ENCODE peak calls at places on chromosome 4, in six cellular contexts. M, R, Q, D, G and N are unnamed samples.

GRCh38 chr4:56978750-56979303 is at the start of gene POLR2B:
- DNase-seq in M (peak), R (peak), Q (peak), D (peak), G (peak), N (peak)

GRCh38 chr4:82515705-82516104 is 46.1 kb downstream of the TMEM150C start:
- DNase-seq in M (no peak), R (no peak), Q (peak), D (peak), G (no peak), N (no peak)

GRCh38 chr4:4730214-4730613 is 129.3 kb upstream of the MSX1 start:
- DNase-seq in M (no peak), R (no peak), Q (no peak), D (no peak), G (no peak), N (no peak)

GRCh38 chr4:122500852-122501501 is 44.5 kb upstream of the IL2 start:
- DNase-seq in M (no peak), R (no peak), Q (no peak), D (peak), G (no peak), N (no peak)

GRCh38 chr4:185534850-185535761 is at the start of gene PDLIM3:
- DNase-seq in M (peak), R (peak), Q (no peak), D (peak), G (peak), N (no peak)

GRCh38 chr4:106287353-106287969 is 28.5 kb downstream of the TBCK start:
- DNase-seq in M (no peak), R (no peak), Q (no peak), D (peak), G (no peak), N (no peak)

GRCh38 chr4:151979835-151980234 is 219.0 kb upstream of the GATB start:
- DNase-seq in M (no peak), R (no peak), Q (no peak), D (no peak), G (no peak), N (no peak)

GRCh38 chr4:74023709-74024108 is 14.8 kb downstream of the CXCL3 start:
- DNase-seq in M (no peak), R (no peak), Q (no peak), D (no peak), G (no peak), N (no peak)

GRCh38 chr4:3073158-3074077 is 920 bp downstream of the HTT-AS start:
- DNase-seq in M (peak), R (peak), Q (no peak), D (no peak), G (no peak), N (no peak)

GRCh38 chr4:139665690-139666529 is at the start of gene MGST2:
- DNase-seq in M (peak), R (peak), Q (no peak), D (peak), G (peak), N (no peak)

GRCh38 chr4:30840571-30840970 is 120.4 kb downstream of the PCDH7 start:
- DNase-seq in M (no peak), R (no peak), Q (no peak), D (no peak), G (no peak), N (no peak)

GRCh38 chr4:6044805-6045204 is 26.6 kb upstream of the C4orf50 start:
- DNase-seq in M (no peak), R (peak), Q (no peak), D (no peak), G (no peak), N (no peak)

GRCh38 chr4:73661646-73662119 is 41.4 kb upstream of the RASSF6 start:
- DNase-seq in M (no peak), R (no peak), Q (peak), D (peak), G (no peak), N (no peak)

GRCh38 chr4:92334716-92335350 is 31.1 kb downstream of the GRID2 start:
- DNase-seq in M (no peak), R (no peak), Q (no peak), D (no peak), G (no peak), N (no peak)

GRCh38 chr4:23923840-23924239 is 34.0 kb upstream of the PPARGC1A start:
- DNase-seq in M (no peak), R (no peak), Q (no peak), D (no peak), G (no peak), N (no peak)

GRCh38 chr4:28357985-28358384 is 1497.3 kb downstream of the STIM2 start:
- DNase-seq in M (no peak), R (peak), Q (no peak), D (no peak), G (no peak), N (no peak)
- TF ChIP-seq CTCF in M (no peak), R (peak), Q (peak), D (peak), G (no peak), N (peak)

GRCh38 chr4:113243312-113243711 is 193.9 kb downstream of the ANK2 start:
- DNase-seq in M (no peak), R (no peak), Q (no peak), D (no peak), G (no peak), N (no peak)

DNA sequence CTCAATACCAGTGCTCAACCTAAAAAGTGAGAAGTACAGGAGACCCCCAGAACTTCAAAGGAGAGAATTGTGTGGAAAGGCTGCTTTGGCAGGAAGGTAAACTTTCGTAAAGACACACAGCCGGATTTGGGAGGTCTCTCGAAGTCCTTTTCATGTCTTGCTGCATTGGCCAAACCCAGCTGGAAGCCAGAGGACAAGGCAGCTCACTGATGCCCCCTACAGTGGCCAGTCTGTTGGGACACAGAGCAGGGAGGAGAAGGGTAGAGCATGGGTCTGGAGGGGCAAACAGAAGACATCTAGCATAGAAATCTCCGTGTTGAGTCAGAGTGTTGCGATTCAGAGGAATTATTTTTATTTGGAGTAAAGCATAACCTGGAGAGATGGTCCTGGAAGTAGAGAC is 198.9 kb downstream of the ANK2 start:
- DNase-seq in M (no peak), R (peak), Q (no peak), D (no peak), G (no peak), N (no peak)
- TF ChIP-seq CTCF in M (no peak), R (peak), Q (no peak), D (peak), G (no peak), N (peak)

GRCh38 chr4:40056722-40057539 is at the start of gene N4BP2:
- DNase-seq in M (peak), R (peak), Q (peak), D (peak), G (peak), N (peak)
- TF ChIP-seq CTCF in M (peak), R (peak), Q (peak), D (peak), G (peak), N (peak)

DNA sequence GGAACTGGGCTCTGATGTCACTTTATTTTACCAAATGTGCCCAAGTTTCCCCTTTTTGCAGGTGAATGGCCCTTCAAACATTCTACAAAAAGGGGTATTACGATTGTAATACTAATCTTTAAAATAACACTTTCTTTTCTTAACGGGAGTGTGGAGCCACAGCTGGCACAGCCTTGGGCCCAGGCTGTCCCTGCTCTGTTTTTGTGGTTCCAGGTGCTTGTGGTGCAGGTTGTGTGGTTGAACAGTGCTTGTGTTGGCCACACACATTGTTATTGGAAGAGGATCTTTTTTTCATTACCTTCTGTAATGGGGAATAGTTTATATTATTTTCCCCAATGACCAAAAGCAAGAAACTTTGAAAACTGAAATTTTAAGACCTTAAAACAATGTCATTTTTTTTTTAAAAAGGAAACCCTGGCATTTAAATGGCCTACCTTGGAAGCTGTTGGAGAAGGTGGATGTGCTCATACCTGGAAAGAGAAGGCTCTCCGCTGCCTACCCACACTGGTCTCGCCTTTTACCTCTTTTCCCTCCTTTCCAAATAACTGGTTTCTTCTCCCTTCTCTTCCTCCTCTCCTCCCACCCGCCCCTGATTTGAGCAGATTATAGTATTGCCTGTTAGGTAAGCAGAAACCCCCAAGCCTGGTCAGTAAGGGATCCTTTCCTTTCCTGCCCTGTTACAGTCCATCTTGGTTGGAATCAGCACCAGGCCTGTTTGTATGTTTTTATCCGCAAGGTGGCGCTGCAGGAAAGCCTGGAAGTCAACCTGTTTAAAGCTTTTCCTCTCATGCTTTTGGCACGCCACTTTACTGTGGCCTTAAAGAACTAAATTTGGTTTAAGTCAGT is 28.6 kb downstream of the HADH start:
- DNase-seq in M (peak), R (peak), Q (peak), D (peak), G (peak), N (peak)
- TF ChIP-seq CTCF in M (peak), R (peak), Q (peak), D (peak), G (peak), N (peak)

GRCh38 chr4:113761682-113762060 is at the start of gene CAMK2D:
- DNase-seq in M (peak), R (peak), Q (peak), D (peak), G (peak), N (peak)

GRCh38 chr4:113760852-113761681 is 471 bp downstream of the CAMK2D start:
- DNase-seq in M (peak), R (peak), Q (no peak), D (peak), G (peak), N (peak)

GRCh38 chr4:113760094-113760851 is 1.3 kb downstream of the CAMK2D start:
- DNase-seq in M (peak), R (no peak), Q (no peak), D (peak), G (no peak), N (no peak)

GRCh38 chr4:113762851-113763172 is 1.3 kb upstream of the CAMK2D start:
- DNase-seq in M (no peak), R (no peak), Q (no peak), D (no peak), G (no peak), N (no peak)

DNA sequence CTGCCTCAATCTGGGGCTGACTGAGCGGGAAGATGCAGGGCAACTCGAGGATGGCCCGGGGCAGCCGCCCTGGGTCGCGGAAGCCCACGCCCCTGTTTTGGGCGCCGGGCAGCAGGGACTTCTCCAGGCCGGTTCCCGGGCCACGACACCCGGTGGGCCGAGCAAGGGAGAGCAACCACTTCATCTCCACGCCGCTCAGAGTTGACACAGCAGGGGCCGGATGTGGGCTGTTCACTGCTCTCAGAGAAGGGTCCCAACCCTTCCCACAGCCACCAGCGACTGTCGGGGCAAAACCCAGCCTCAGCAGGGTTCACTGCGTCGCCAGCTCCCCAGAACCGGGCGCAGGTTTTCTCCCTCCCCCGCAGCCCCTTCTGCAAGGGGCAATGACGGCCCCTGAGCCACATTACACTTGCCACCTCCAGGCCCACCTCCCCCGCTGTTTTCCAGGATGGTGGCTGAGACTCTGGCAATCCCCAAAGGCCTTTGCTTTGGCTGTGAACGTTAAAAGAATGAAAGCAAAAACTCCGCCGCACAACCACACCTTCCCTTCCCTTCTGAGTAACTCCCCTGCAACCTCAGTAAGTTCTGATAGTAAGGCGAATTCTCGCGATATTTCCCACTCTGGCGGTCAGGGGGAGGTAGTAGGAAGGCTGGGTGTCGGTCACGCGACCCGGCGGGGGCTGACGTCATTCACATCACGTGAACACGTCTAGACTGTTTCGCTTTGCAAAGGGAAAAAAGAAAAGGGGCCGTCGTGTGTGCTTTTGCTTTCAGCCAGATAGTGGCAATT is 718 bp upstream of the CAMK2D start:
- DNase-seq in M (peak), R (peak), Q (peak), D (peak), G (peak), N (peak)
- TF ChIP-seq CTCF in M (no peak), R (no peak), Q (no peak), D (no peak), G (no peak), N (no peak)

GRCh38 chr4:13910556-13910955 is 283.0 kb upstream of the BOD1L1 start:
- DNase-seq in M (no peak), R (no peak), Q (no peak), D (no peak), G (no peak), N (no peak)

GRCh38 chr4:13906727-13907126 is 279.2 kb upstream of the BOD1L1 start:
- DNase-seq in M (no peak), R (no peak), Q (no peak), D (no peak), G (no peak), N (no peak)

GRCh38 chr4:13908455-13908854 is 280.9 kb upstream of the BOD1L1 start:
- DNase-seq in M (no peak), R (no peak), Q (no peak), D (no peak), G (no peak), N (no peak)

GRCh38 chr4:13905543-13905942 is 278.0 kb upstream of the BOD1L1 start:
- DNase-seq in M (no peak), R (no peak), Q (no peak), D (peak), G (no peak), N (no peak)

GRCh38 chr4:13907255-13907751 is 279.8 kb upstream of the BOD1L1 start:
- DNase-seq in M (no peak), R (no peak), Q (peak), D (peak), G (no peak), N (no peak)
- TF ChIP-seq CTCF in M (no peak), R (no peak), Q (peak), D (peak), G (no peak), N (peak)

GRCh38 chr4:81467672-81467964 is 4.1 kb downstream of the RASGEF1B start:
- DNase-seq in M (no peak), R (no peak), Q (no peak), D (no peak), G (no peak), N (no peak)
- TF ChIP-seq CTCF in M (no peak), R (no peak), Q (no peak), D (no peak), G (no peak), N (no peak)